ENCODE peak calls at places on chromosomes 13 and 19, in five cellular contexts. G, T, U, O and X are unnamed samples.

GRCh38 chr13:94595006-94595942 is 678 bp downstream of the TGDS start:
- DNase-seq in G (peak), T (no peak), U (no peak), O (peak), X (peak)

GRCh38 chr19:49327878-49328544 is 3.0 kb upstream of the SLC6A16 start:
- DNase-seq in G (no peak), T (no peak), U (no peak), O (no peak), X (no peak)

GRCh38 chr19:1399079-1399478 is 2.3 kb downstream of the GAMT start:
- DNase-seq in G (no peak), T (no peak), U (no peak), O (no peak), X (no peak)

GRCh38 chr13:38395505-38395803 is 45.8 kb downstream of the UFM1 start:
- DNase-seq in G (no peak), T (no peak), U (no peak), O (no peak), X (no peak)

GRCh38 chr19:8138201-8138600 is 11.2 kb downstream of the FBN3 start:
- DNase-seq in G (no peak), T (no peak), U (no peak), O (no peak), X (no peak)

GRCh38 chr13:21069561-21070004 is 8.2 kb upstream of the LATS2 start:
- DNase-seq in G (no peak), T (no peak), U (no peak), O (no peak), X (no peak)

GRCh38 chr13:27533155-27533643 is 82.8 kb upstream of the MTIF3 start:
- DNase-seq in G (peak), T (peak), U (peak), O (peak), X (peak)

GRCh38 chr13:37747071-37747612 is 122.4 kb downstream of the TRPC4 start:
- DNase-seq in G (no peak), T (no peak), U (no peak), O (no peak), X (no peak)

GRCh38 chr13:101967216-101967615 is 434.6 kb downstream of the FGF14 start:
- DNase-seq in G (no peak), T (no peak), U (no peak), O (no peak), X (no peak)

GRCh38 chr13:55418095-55418494 is 1722.6 kb upstream of the PRR20A start:
- DNase-seq in G (no peak), T (no peak), U (no peak), O (no peak), X (no peak)

GRCh38 chr13:49240017-49240416 is 7.7 kb upstream of the CDADC1 start:
- DNase-seq in G (no peak), T (no peak), U (no peak), O (no peak), X (no peak)

GRCh38 chr19:5287066-5287465 is 53.5 kb downstream of the PTPRS start:
- DNase-seq in G (no peak), T (no peak), U (no peak), O (no peak), X (no peak)

GRCh38 chr19:5286465-5287029 is 54.1 kb downstream of the PTPRS start:
- DNase-seq in G (no peak), T (no peak), U (no peak), O (no peak), X (no peak)

GRCh38 chr19:5285955-5286354 is 54.7 kb downstream of the PTPRS start:
- DNase-seq in G (no peak), T (no peak), U (no peak), O (no peak), X (no peak)

GRCh38 chr19:5282926-5283325 is 57.7 kb downstream of the PTPRS start:
- DNase-seq in G (no peak), T (no peak), U (no peak), O (no peak), X (no peak)

DNA sequence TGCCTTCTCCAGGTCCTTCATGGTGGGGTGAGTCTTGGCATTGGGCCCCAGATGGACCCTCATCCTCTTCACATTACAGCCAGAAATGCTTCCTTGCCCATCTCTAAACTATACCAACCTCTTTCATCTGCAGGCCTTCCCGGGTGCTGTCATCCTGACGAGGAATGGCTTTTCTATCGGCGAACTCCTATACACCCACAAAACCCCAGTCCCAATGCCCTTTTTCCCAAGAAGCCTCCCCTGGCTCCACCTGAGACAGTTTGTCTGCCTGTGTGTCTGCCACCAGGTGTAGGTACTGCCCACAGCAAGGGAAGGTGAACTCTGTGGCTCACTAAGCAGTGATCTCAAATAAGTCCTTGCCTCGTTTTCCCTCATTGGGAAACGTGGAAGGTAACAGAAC is 55.3 kb downstream of the PTPRS start:
- DNase-seq in G (no peak), T (no peak), U (no peak), O (no peak), X (no peak)
- TF ChIP-seq POLR2A in G (no peak), T (no peak), U (no peak), O (no peak), X (no peak)

GRCh38 chr13:77543711-77544110 is 8.2 kb downstream of the SCEL start:
- DNase-seq in G (no peak), T (no peak), U (no peak), O (no peak), X (no peak)
- TF ChIP-seq POLR2AphosphoS5 in G (no peak), T (no peak), U (no peak), O (no peak), X (no peak)

GRCh38 chr13:112586334-112586733 is 1.6 kb downstream of the TUBGCP3 start:
- DNase-seq in G (no peak), T (no peak), U (no peak), O (no peak), X (no peak)

GRCh38 chr13:112588490-112589297 is 741 bp upstream of the TUBGCP3 start:
- DNase-seq in G (no peak), T (no peak), U (no peak), O (no peak), X (no peak)

GRCh38 chr13:112583592-112584277 is 4.2 kb downstream of the TUBGCP3 start:
- DNase-seq in G (peak), T (no peak), U (no peak), O (no peak), X (no peak)

GRCh38 chr13:112587359-112587766 is 590 bp downstream of the TUBGCP3 start:
- DNase-seq in G (peak), T (peak), U (peak), O (peak), X (peak)

GRCh38 chr13:112587767-112588489 is at the start of gene TUBGCP3:
- DNase-seq in G (peak), T (peak), U (peak), O (peak), X (peak)
- TF ChIP-seq POLR2A in G (peak), T (peak), U (no peak), O (no peak), X (peak)

GRCh38 chr19:2458054-2458453 is 1.3 kb upstream of the LMNB2 start:
- DNase-seq in G (no peak), T (no peak), U (no peak), O (no peak), X (no peak)

GRCh38 chr19:2464389-2464788 is 7.6 kb upstream of the LMNB2 start:
- DNase-seq in G (no peak), T (no peak), U (no peak), O (no peak), X (no peak)

GRCh38 chr19:2460245-2460644 is 3.5 kb upstream of the LMNB2 start:
- DNase-seq in G (no peak), T (no peak), U (no peak), O (no peak), X (no peak)

GRCh38 chr19:2461751-2462634 is 5.2 kb upstream of the LMNB2 start:
- DNase-seq in G (peak), T (peak), U (no peak), O (peak), X (peak)

DNA sequence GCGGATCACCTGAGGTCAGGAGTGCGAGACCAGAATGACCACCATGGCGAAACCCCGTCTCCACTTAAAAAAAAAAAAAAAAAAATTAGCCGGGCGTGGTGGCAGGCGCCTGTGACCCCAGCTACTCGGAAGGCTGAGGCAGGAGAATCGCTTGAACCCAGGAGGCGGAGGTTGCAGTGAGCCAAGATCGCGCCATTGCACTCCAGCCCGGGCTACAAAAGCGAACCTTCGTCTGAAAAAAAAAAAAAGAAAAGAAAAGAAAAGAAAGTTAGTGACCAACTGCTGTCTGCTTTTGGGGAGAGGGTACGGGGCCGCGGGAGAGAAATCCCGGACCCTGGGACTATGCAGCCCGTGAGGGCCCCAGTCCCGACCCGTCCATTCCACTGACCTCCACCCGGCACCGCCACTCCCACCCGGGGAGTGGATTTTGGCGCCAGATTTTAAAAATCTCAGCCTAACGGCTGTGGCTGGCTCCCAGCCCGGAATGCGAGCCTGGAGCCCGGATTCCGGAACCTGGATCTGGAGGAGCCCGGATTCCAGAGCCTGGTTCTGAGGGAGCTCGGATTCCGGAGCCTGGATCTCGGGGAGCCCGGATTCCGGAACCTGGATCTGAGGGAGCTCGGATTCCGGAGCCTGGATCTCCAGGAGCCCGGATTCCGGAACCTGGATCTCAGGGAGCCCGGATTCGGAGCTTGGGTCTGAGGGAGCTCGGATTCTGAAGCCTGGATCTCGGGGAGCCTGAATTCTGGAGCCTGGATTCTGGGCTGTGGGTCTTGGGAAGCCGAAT is 6.1 kb upstream of the LMNB2 start:
- DNase-seq in G (peak), T (no peak), U (peak), O (peak), X (no peak)
- TF ChIP-seq POLR2AphosphoS5 in G (peak), T (no peak), U (peak), O (peak), X (no peak)

GRCh38 chr19:38004100-38004504 is 97.1 kb downstream of the SIPA1L3 start:
- DNase-seq in G (no peak), T (no peak), U (no peak), O (no peak), X (no peak)

GRCh38 chr19:38006361-38007045 is 99.5 kb downstream of the SIPA1L3 start:
- DNase-seq in G (no peak), T (no peak), U (no peak), O (no peak), X (no peak)

GRCh38 chr19:38005224-38005614 is 98.2 kb downstream of the SIPA1L3 start:
- DNase-seq in G (no peak), T (no peak), U (no peak), O (no peak), X (no peak)

GRCh38 chr19:38003427-38004099 is 96.6 kb downstream of the SIPA1L3 start:
- DNase-seq in G (peak), T (no peak), U (peak), O (peak), X (no peak)

DNA sequence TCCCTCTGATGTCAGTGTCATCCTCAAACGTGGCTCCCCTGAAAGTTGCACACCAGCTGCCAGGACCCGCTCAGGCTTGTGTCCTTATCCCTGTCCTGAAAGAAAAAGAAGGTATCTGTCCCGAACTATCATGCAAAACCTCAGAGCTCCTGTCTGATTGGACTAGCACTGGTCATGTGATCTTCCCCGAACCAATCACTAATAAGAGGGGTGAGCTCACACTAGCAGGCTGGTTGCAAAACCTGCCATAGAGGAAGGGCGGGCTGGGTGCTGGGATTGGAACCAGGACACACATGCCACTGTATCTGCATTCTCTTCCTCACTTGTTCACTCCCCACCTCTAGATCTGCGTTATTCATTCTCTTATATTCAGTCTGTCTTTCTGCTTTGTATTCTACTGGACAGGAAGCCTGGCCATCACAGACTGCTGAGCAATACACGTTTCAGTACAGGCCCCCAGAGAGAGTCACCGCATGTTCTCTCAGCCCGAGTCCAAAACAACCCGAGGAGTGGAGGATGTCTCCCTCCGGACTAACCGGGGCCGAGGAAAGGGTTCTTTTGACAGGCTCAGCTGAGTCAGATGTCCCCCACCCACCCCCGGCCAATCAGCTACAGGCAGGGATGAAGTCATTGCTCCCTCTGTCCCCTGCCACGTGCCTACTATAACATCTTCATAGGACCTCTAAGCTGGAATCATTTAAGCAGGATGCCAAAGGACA is 97.7 kb downstream of the SIPA1L3 start:
- DNase-seq in G (peak), T (peak), U (peak), O (peak), X (peak)
- TF ChIP-seq POLR2A in G (peak), T (peak), U (no peak), O (no peak), X (peak)

GRCh38 chr13:109345433-109345941 is 440.9 kb downstream of the IRS2 start:
- DNase-seq in G (no peak), T (no peak), U (no peak), O (no peak), X (no peak)
- TF ChIP-seq POLR2AphosphoS5 in G (no peak), T (no peak), U (no peak), O (no peak), X (no peak)

DNA sequence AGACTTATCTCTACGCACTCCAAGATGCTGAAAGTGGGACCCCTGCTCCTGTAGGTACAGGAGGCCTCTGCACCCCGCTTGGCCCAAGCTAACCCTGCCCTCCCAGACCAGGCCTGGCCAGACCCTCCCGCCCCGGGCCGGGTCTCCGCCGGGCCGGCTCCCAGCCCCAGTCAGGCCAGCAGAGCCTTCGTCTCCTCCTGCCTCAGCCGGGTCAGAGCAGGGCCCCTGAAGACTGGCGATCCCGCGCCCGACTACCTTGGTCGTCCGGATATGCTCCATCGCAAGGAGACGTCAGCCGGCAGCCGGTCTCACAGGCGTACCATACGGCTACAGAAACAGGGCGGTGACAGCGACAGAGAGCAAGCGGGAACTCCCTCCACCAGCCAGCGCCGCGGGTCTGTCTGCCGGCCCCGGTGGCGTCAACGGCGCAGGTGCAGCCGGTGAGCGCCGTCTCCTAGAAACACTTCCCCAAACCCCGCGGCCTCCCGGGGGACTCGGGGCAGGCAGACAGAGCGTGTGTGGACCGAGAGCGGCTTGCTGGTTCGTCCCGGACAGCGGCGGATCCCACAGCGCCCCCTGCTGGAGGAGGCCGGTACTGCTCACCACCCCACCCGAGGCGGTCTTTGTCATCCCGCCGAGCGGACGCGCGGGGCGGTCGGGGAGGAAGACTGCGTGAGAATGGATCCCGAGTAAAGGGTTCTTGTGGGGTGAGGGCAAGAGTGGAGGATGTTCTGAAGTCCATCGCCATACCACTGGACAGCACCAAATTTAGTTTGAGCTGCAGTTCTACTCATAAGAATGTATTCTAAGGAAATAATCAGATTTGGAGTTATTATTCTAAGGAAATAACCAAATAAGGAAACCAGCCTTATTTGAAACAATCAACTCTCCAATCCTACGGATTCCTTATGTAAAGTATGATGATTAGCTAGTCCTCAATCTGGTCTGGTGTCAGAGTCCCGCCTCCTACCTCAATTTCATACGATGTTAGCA is at the start of gene MTMR6:
- DNase-seq in G (peak), T (peak), U (peak), O (peak), X (peak)
- TF ChIP-seq POLR2A in G (peak), T (peak), U (no peak), O (no peak), X (peak)

GRCh38 chr13:99859178-99860177 is 112.1 kb downstream of the ZIC5 start:
- DNase-seq in G (peak), T (no peak), U (no peak), O (no peak), X (no peak)
- TF ChIP-seq POLR2AphosphoS5 in G (no peak), T (no peak), U (no peak), O (no peak), X (no peak)

DNA sequence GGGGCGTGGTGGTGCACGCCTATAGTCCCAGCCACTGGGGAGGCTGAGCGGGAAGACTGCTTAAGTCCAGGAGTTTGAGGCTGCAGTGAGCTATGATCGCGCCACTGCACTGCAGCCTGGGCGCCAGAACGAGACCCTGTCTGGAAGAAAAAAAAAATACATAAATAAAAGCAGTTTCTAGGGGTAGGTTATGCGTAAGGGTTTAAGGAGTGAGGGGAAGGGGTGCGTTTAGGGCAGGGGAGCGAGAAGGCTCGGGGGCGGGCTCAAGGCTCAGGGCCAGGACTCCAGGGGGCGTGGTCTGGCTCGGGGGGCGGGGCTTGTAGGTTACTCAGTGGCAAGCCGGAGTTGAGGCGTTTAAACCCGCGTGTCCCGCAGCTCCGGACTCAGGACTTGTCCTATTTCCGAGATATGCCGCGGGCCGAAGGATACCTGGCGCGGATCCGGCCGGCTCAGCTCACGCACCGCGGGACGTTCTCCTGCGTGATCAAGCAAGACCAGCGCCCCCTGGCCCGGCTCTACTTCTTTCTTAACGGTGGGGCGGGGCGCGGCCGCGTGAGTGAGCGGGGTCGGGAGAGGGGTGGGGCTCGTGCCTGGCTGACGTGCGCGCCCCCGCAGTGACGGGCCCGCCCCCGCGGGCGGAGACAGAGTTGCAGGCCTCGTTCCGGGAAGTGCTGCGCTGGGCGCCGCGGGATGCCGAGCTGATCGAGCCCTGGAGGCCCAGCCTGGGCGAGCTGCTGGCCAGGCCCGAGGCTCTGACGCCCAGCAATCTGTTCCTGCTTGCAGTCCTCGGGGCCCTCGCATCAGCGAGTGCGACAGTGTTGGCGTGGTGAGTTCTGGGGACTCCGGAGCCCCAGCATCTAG is 10.8 kb downstream of the SPACA6 start:
- DNase-seq in G (peak), T (peak), U (peak), O (peak), X (peak)
- TF ChIP-seq POLR2A in G (peak), T (peak), U (peak), O (no peak), X (peak)